ENCODE peak calls at places on chromosomes 1 and 21, in seven cellular contexts. N is nucleus accumbens, T is bronchial epithelial cell, V is BE2C, Y is G401, A is cardiac fibroblast, G is activated T-cell treated with anti-CD3 and anti-CD28 coated beads for 1 hour. U is an unnamed sample.

GRCh38 chr1:42081475-42081874 is 71.7 kb upstream of the GUCA2B start:
- DNase-seq in N (no peak), T (no peak), V (no peak), Y (no peak), A (no peak), G (no peak), U (no peak)

GRCh38 chr1:201903135-201903534 is 14.4 kb downstream of the SHISA4 start:
- DNase-seq in N (no peak), T (no peak), V (no peak), Y (no peak), A (peak), G (no peak), U (no peak)

GRCh38 chr21:16945580-16945979 is 567.3 kb upstream of the CXADR start:
- DNase-seq in N (no peak), T (peak), V (no peak), Y (no peak), A (peak), G (no peak), U (no peak)

GRCh38 chr1:220696226-220696862 is 6.2 kb downstream of the C1orf115 start:
- DNase-seq in N (no peak), T (no peak), V (no peak), Y (no peak), A (no peak), G (no peak), U (no peak)

GRCh38 chr1:91402023-91402422 is 2.6 kb downstream of the HFM1 start:
- DNase-seq in N (no peak), T (peak), V (no peak), Y (peak), A (peak), G (no peak), U (peak)

GRCh38 chr21:45087022-45087823 is 12.8 kb downstream of the ADARB1 start:
- DNase-seq in N (no peak), T (no peak), V (no peak), Y (no peak), A (peak), G (no peak), U (no peak)

GRCh38 chr1:200512191-200512590 is 102.4 kb upstream of the ZNF281 start:
- DNase-seq in N (no peak), T (peak), V (no peak), Y (no peak), A (no peak), G (no peak), U (no peak)

GRCh38 chr1:97084566-97084965 is 363.0 kb downstream of the PTBP2 start:
- DNase-seq in N (no peak), T (no peak), V (no peak), Y (no peak), A (no peak), G (no peak), U (no peak)

GRCh38 chr1:78432016-78432415 is 58.8 kb upstream of the PTGFR start:
- DNase-seq in N (no peak), T (no peak), V (no peak), Y (no peak), A (no peak), G (no peak), U (no peak)